ENCODE peak calls at places on chromosomes 7 and 10, in nine cellular contexts. T is lower lobe of right lung; N is CD8-positive, alpha-beta T cell; S is psoas muscle; X is upper lobe of right lung; Y is GM13977; D is Calu3; V is GM20000; Q is tibial artery. U is an unnamed sample.

GRCh38 chr10:4470231-4470840 is 355.7 kb upstream of the AKR1E2 start:
- DNase-seq in Q (no peak), V (no peak), Y (no peak), D (no peak), S (no peak), X (no peak), T (no peak), N (no peak), U (no peak)

GRCh38 chr7:90726120-90726519 is 130.0 kb downstream of the CDK14 start:
- DNase-seq in N (no peak), T (no peak), V (no peak), D (no peak), X (no peak), S (no peak), Q (no peak), Y (no peak), U (no peak)

GRCh38 chr10:86779267-86780017 is 23.0 kb downstream of the BMPR1A start:
- DNase-seq in Q (no peak), X (no peak), S (no peak), Y (no peak), D (no peak), N (no peak), V (no peak), T (no peak), U (no peak)

GRCh38 chr7:76267107-76267834 is 35.2 kb upstream of the HSPB1 start:
- DNase-seq in N (no peak), T (no peak), Y (no peak), Q (no peak), X (no peak), V (no peak), S (no peak), D (no peak), U (no peak)

GRCh38 chr7:610531-611280 is 91.1 kb upstream of the PDGFA start:
- DNase-seq in V (no peak), T (peak; percentile 47), X (peak; percentile 49), D (no peak), Y (no peak), S (no peak), Q (no peak), N (no peak), U (no peak)

GRCh38 chr10:85547460-85548023 is 819.1 kb downstream of the GRID1 start:
- DNase-seq in D (no peak), Q (no peak), X (no peak), V (no peak), T (no peak), Y (no peak), N (no peak), S (no peak), U (no peak)

GRCh38 chr7:28036748-28037147 is 143.8 kb downstream of the JAZF1 start:
- DNase-seq in Q (no peak), N (no peak), D (no peak), T (no peak), S (no peak), X (no peak), V (no peak), Y (no peak), U (no peak)

GRCh38 chr7:116353614-116354013 is 143.3 kb downstream of the TES start:
- DNase-seq in N (no peak), Y (no peak), S (peak; percentile 22), T (no peak), V (no peak), Q (peak; percentile 78), D (no peak), X (no peak), U (no peak)

GRCh38 chr7:55504093-55504859 is 68.0 kb downstream of the VOPP1 start:
- DNase-seq in T (no peak), X (no peak), D (peak; percentile 29), V (no peak), Q (peak; percentile 21), Y (no peak), N (no peak), S (no peak), U (no peak)

GRCh38 chr7:136509466-136509865 is 359.0 kb upstream of the CHRM2 start:
- DNase-seq in V (no peak), D (no peak), Y (no peak), X (no peak), T (no peak), S (no peak), N (no peak), Q (no peak), U (no peak)

GRCh38 chr7:21500117-21500516 is 42.7 kb upstream of the DNAH11 start:
- DNase-seq in S (no peak), X (no peak), T (no peak), N (no peak), Y (no peak), Q (no peak), V (no peak), D (no peak), U (no peak)

GRCh38 chr7:157228864-157229422 is 90.2 kb downstream of the UBE3C start:
- DNase-seq in S (no peak), N (peak; percentile 4), D (peak; percentile 29), T (no peak), Q (no peak), Y (no peak), V (peak; percentile 23), X (no peak), U (no peak)

GRCh38 chr7:117385340-117386124 is 41.8 kb downstream of the ASZ1 start:
- DNase-seq in S (no peak), D (no peak), V (peak; percentile 15), Y (peak; percentile 7), N (no peak), T (no peak), Q (no peak), X (no peak), U (no peak)

GRCh38 chr10:48600645-48601505 is 4.0 kb downstream of the ARHGAP22 start:
- DNase-seq in V (no peak), Q (no peak), Y (no peak), S (no peak), T (no peak), D (no peak), N (no peak), X (no peak), U (no peak)

GRCh38 chr7:84490661-84491060 is 296.1 kb upstream of the SEMA3A start:
- DNase-seq in D (no peak), X (no peak), V (no peak), T (no peak), Q (no peak), N (no peak), S (no peak), Y (no peak), U (no peak)
- TF ChIP-seq CTCF in D (no peak), X (no peak), V (no peak), T (no peak), Q (peak; percentile 53), N (no peak), S (peak; percentile 9), Y (no peak), U (no peak)

DNA sequence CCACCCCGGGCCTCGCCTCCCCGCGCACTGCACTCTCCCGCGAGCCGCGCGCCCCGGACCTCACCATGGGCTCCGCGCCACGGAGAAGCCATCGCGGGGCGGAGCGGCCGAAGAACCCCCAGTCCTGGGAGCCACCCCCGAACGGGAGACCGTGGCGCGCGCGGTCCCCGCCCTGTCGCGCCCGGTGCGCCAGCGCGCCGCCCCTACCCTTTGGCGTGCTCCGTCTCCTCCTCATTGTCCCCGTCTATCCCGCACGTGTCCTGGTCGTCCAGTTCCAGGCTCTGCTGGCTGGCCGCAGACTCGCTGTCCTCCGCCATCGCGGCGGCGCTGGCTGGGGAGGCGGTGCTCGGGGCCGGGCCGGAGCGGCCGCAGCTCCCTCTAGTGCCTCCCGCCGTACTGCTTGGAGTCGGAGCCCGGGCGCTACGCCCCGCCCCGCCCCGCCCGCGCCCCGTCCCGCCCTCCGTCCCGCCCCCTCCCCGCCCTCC is at the start of gene NMT2:
- DNase-seq in T (peak; percentile 91), X (peak; percentile 94), S (no peak), Q (peak; percentile 91), V (no peak), Y (no peak), N (no peak), D (peak; percentile 88), U (peak; percentile 66)
- TF ChIP-seq CTCF in T (peak; percentile 37), X (peak; percentile 41), S (peak; percentile 45), Q (peak; percentile 36), V (no peak), Y (peak; percentile 50), N (peak; percentile 18), D (no peak), U (peak; percentile 16)

GRCh38 chr10:66586897-66587679 is 338.7 kb upstream of the LRRTM3 start:
- DNase-seq in Q (no peak), T (no peak), X (no peak), D (no peak), S (no peak), N (no peak), Y (no peak), V (no peak), U (no peak)

GRCh38 chr10:66587680-66588050 is 338.2 kb upstream of the LRRTM3 start:
- DNase-seq in N (no peak), D (no peak), S (no peak), V (no peak), Y (no peak), T (no peak), Q (no peak), X (no peak), U (no peak)

GRCh38 chr10:66591865-66592264 is 334.0 kb upstream of the LRRTM3 start:
- DNase-seq in V (no peak), D (no peak), T (no peak), X (no peak), N (no peak), S (no peak), Q (no peak), Y (no peak), U (no peak)

DNA sequence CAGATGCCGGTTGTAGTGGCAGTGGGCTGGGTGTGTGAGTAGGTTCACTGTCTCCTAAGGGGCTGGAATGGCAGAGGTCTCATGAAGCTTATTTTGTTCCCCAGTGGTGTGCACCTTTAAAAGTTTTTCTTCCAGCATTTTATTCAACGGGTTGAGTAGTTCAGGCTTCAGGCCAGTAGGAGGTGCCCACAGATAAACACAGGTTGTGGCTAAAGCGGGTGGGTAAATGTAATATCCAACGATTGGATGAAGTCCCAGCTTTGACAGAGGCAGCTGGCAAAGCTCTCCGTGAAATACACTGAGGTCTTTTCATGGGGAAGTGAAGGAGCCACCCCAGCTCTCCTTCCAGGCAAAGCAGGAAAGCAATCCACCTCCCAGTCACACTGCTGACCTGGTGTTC is 339.8 kb upstream of the LRRTM3 start:
- DNase-seq in Q (no peak), T (no peak), V (no peak), Y (no peak), N (no peak), D (peak; percentile 36), S (no peak), X (no peak), U (no peak)
- TF ChIP-seq CTCF in Q (no peak), T (no peak), V (no peak), Y (peak; percentile 15), N (no peak), D (no peak), S (no peak), X (no peak), U (no peak)

DNA sequence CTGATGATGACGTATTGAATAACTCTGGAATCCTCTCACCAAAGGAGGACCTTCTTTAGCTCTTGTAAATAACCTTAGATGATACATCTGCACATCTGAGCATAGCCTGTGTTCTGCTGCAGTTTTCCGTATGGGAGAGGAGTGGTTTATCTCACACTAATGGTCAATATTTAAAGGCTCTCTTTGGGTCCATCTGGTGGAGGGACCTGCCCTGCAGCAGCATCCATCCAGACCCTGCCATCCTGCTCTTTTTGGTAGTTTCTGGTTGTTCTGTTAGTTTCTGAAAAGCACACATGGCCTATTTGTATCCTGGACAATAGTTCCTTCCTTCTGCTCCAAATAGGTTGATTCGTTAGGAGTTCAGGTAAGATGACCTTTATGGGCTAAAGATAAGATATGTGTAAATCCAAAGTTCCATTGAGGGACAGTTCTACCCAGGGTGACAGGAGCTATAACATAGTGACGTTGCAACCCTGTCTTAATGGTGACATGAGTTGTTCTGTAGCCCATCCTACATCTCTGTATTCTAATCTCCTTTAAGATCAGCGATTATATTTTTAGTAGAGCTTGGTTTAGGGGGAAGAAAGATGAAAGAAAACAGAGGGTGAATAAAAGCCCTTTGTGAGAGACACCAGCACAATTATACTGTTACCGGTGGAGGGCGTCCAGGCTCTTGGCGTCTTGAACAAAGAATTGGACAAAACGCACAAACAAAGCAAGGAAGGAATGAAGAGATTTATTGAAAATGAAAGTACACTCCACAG is 60.0 kb upstream of the KLF14 start:
- DNase-seq in S (no peak), X (no peak), T (no peak), D (peak; percentile 24), V (no peak), Y (no peak), N (no peak), Q (no peak), U (no peak)
- TF ChIP-seq CTCF in S (no peak), X (no peak), T (no peak), D (no peak), V (no peak), Y (no peak), N (no peak), Q (no peak), U (no peak)

U was measured in D721Med.